ENCODE peak calls at places on chromosome 1, in five cellular contexts. One of them, this sample, is unnamed.

GRCh38 chr1:28815533-28815932 is 3.6 kb downstream of the OPRD1 start:
- DNase-seq in cardiac muscle cell: peak
- DNase-seq in suprapubic skin: no peak
- DNase-seq in osteoblast: no peak
- DNase-seq in AG04450: no peak
- DNase-seq in this sample: no peak

GRCh38 chr1:205199931-205200299 is 11.6 kb downstream of the DSTYK start:
- DNase-seq in cardiac muscle cell: no peak
- DNase-seq in suprapubic skin: no peak
- DNase-seq in osteoblast: no peak
- DNase-seq in AG04450: no peak
- DNase-seq in this sample: no peak

GRCh38 chr1:237851209-237851845 is 39.4 kb downstream of the ZP4 start:
- DNase-seq in cardiac muscle cell: peak
- DNase-seq in suprapubic skin: no peak
- DNase-seq in osteoblast: peak
- DNase-seq in AG04450: no peak
- DNase-seq in this sample: no peak

GRCh38 chr1:66393586-66394334 is 140.2 kb upstream of the SGIP1 start:
- DNase-seq in cardiac muscle cell: no peak
- DNase-seq in suprapubic skin: no peak
- DNase-seq in osteoblast: no peak
- DNase-seq in AG04450: no peak
- DNase-seq in this sample: no peak

GRCh38 chr1:2276803-2277580 is 48.9 kb downstream of the SKI start:
- DNase-seq in cardiac muscle cell: no peak
- DNase-seq in suprapubic skin: no peak
- DNase-seq in osteoblast: peak
- DNase-seq in AG04450: no peak
- DNase-seq in this sample: no peak

GRCh38 chr1:24905355-24905978 is 24.6 kb downstream of the RUNX3 start:
- DNase-seq in cardiac muscle cell: no peak
- DNase-seq in suprapubic skin: peak
- DNase-seq in osteoblast: peak
- DNase-seq in AG04450: no peak
- DNase-seq in this sample: no peak

GRCh38 chr1:73953186-73953585 is 244.8 kb downstream of the LRRIQ3 start:
- DNase-seq in cardiac muscle cell: no peak
- DNase-seq in suprapubic skin: no peak
- DNase-seq in osteoblast: no peak
- DNase-seq in AG04450: no peak
- DNase-seq in this sample: no peak

GRCh38 chr1:183995322-183996035 is 42.0 kb downstream of the COLGALT2 start:
- DNase-seq in cardiac muscle cell: no peak
- DNase-seq in suprapubic skin: no peak
- DNase-seq in osteoblast: peak
- DNase-seq in AG04450: no peak
- DNase-seq in this sample: no peak

GRCh38 chr1:183270541-183271141 is 84.6 kb downstream of the LAMC2 start:
- DNase-seq in cardiac muscle cell: no peak
- DNase-seq in suprapubic skin: no peak
- DNase-seq in osteoblast: peak
- DNase-seq in AG04450: peak
- DNase-seq in this sample: peak

GRCh38 chr1:62391369-62391971 is 45.4 kb upstream of the USP1 start:
- DNase-seq in cardiac muscle cell: peak
- DNase-seq in suprapubic skin: no peak
- DNase-seq in osteoblast: no peak
- DNase-seq in AG04450: no peak
- DNase-seq in this sample: no peak

GRCh38 chr1:32742132-32742947 is 39.8 kb upstream of the SYNC start:
- DNase-seq in cardiac muscle cell: no peak
- DNase-seq in suprapubic skin: no peak
- DNase-seq in osteoblast: peak
- DNase-seq in AG04450: no peak
- DNase-seq in this sample: no peak

GRCh38 chr1:109938556-109938955 is 27.9 kb downstream of the CSF1 start:
- DNase-seq in cardiac muscle cell: no peak
- DNase-seq in suprapubic skin: no peak
- DNase-seq in osteoblast: no peak
- DNase-seq in AG04450: no peak
- DNase-seq in this sample: no peak

GRCh38 chr1:33655496-33655895 is 183.1 kb downstream of the ZSCAN20 start:
- DNase-seq in cardiac muscle cell: no peak
- DNase-seq in suprapubic skin: no peak
- DNase-seq in osteoblast: no peak
- DNase-seq in AG04450: no peak
- DNase-seq in this sample: no peak

GRCh38 chr1:77424236-77424635 is 142.4 kb downstream of the AK5 start:
- DNase-seq in cardiac muscle cell: no peak
- DNase-seq in suprapubic skin: no peak
- DNase-seq in osteoblast: no peak
- DNase-seq in AG04450: peak
- DNase-seq in this sample: no peak

GRCh38 chr1:198245379-198245778 is 88.6 kb downstream of the NEK7 start:
- DNase-seq in cardiac muscle cell: no peak
- DNase-seq in suprapubic skin: no peak
- DNase-seq in osteoblast: peak
- DNase-seq in AG04450: no peak
- DNase-seq in this sample: no peak

GRCh38 chr1:119467219-119467618 is 39.8 kb upstream of the HSD3B1 start:
- DNase-seq in cardiac muscle cell: no peak
- DNase-seq in suprapubic skin: no peak
- DNase-seq in osteoblast: no peak
- DNase-seq in AG04450: no peak
- DNase-seq in this sample: no peak

GRCh38 chr1:29626066-29626465 is 389.7 kb downstream of the PTPRU start:
- DNase-seq in cardiac muscle cell: no peak
- DNase-seq in suprapubic skin: no peak
- DNase-seq in osteoblast: no peak
- DNase-seq in AG04450: no peak
- DNase-seq in this sample: no peak

GRCh38 chr1:59638172-59638800 is 176.5 kb upstream of the HOOK1 start:
- DNase-seq in cardiac muscle cell: no peak
- DNase-seq in suprapubic skin: no peak
- DNase-seq in osteoblast: peak
- DNase-seq in AG04450: peak
- DNase-seq in this sample: peak

GRCh38 chr1:33030575-33030974 is 6.1 kb downstream of the AK2 start:
- DNase-seq in cardiac muscle cell: peak
- DNase-seq in suprapubic skin: no peak
- DNase-seq in osteoblast: no peak
- DNase-seq in AG04450: no peak
- DNase-seq in this sample: no peak

GRCh38 chr1:180623579-180624347 is 8.1 kb upstream of the XPR1 start:
- DNase-seq in cardiac muscle cell: no peak
- DNase-seq in suprapubic skin: no peak
- DNase-seq in osteoblast: peak
- DNase-seq in AG04450: no peak
- DNase-seq in this sample: no peak
- TF ChIP-seq CTCF in cardiac muscle cell: peak
- TF ChIP-seq CTCF in suprapubic skin: no peak
- TF ChIP-seq CTCF in osteoblast: peak
- TF ChIP-seq CTCF in AG04450: peak
- TF ChIP-seq CTCF in this sample: peak

DNA sequence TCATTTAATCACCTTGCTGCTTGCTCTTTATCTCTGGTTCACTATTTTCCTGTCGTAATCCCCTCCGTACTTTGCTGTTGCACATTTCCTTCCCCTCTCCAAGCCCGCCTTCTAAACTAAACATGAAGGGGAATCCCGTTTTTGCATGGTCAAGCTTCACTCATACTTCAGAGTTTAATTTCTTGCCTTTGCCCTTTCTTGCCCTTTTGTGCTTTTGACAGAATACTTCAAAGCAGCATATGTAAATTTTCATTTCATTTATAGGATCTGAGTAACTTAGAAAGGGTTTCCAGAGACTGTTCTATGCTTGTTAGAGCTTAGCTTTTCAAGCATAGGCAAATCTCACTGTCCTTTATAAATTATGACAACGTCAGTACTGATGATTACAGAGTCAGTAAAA is 27.7 kb downstream of the SPATA45 start:
- DNase-seq in cardiac muscle cell: no peak
- DNase-seq in suprapubic skin: no peak
- DNase-seq in osteoblast: no peak
- DNase-seq in AG04450: no peak
- DNase-seq in this sample: no peak
- H3K4me3 ChIP-seq in cardiac muscle cell: no peak
- H3K4me3 ChIP-seq in suprapubic skin: no peak
- H3K4me3 ChIP-seq in osteoblast: no peak
- H3K4me3 ChIP-seq in AG04450: no peak
- H3K4me3 ChIP-seq in this sample: no peak

DNA sequence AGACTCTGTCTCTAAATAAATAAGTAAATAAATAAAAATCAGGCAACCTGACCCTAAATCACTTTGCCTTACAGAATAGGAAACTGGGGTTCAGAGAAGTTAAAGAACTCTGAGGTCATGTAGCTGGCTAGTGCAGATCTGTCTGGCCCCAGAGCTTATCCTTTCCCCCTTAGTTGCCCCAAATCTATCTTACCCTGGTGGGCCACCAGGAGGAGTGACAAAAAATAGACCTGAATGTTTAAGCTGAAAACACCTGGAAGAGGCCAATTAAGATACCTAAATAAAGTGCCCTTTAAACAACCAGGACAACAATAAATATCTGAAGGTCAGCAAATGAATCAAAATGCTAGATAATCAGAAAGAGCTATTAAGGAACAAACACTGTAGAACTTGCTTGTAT is 59.7 kb downstream of the TEX35 start:
- DNase-seq in cardiac muscle cell: no peak
- DNase-seq in suprapubic skin: no peak
- DNase-seq in osteoblast: no peak
- DNase-seq in AG04450: no peak
- DNase-seq in this sample: no peak
- TF ChIP-seq CTCF in cardiac muscle cell: no peak
- TF ChIP-seq CTCF in suprapubic skin: no peak
- TF ChIP-seq CTCF in osteoblast: no peak
- TF ChIP-seq CTCF in AG04450: no peak
- TF ChIP-seq CTCF in this sample: no peak

GRCh38 chr1:115768549-115768948 is at the start of gene CASQ2:
- DNase-seq in cardiac muscle cell: no peak
- DNase-seq in suprapubic skin: no peak
- DNase-seq in osteoblast: no peak
- DNase-seq in AG04450: no peak
- DNase-seq in this sample: no peak
- H3K4me3 ChIP-seq in cardiac muscle cell: no peak
- H3K4me3 ChIP-seq in suprapubic skin: no peak
- H3K4me3 ChIP-seq in osteoblast: no peak
- H3K4me3 ChIP-seq in AG04450: no peak
- H3K4me3 ChIP-seq in this sample: no peak

GRCh38 chr1:96533820-96534219 is 187.8 kb upstream of the PTBP2 start:
- DNase-seq in cardiac muscle cell: no peak
- DNase-seq in suprapubic skin: no peak
- DNase-seq in osteoblast: no peak
- DNase-seq in AG04450: no peak
- DNase-seq in this sample: no peak
- TF ChIP-seq CTCF in cardiac muscle cell: no peak
- TF ChIP-seq CTCF in suprapubic skin: no peak
- TF ChIP-seq CTCF in osteoblast: no peak
- TF ChIP-seq CTCF in AG04450: no peak
- TF ChIP-seq CTCF in this sample: no peak

This sample was measured in AG04449.